ENCODE peak calls at places on chromosomes 11 and 22, in five cellular contexts. M is lower leg skin, Y is stomach, X is kidney, H is PC-3. P is an unnamed sample.

GRCh38 chr11:72821221-72821919 is 7.2 kb downstream of the ATG16L2 start:
- DNase-seq in M (peak), X (no peak), H (no peak), Y (peak), P (no peak)

GRCh38 chr11:65112551-65113360 is 1.1 kb downstream of the TM7SF2 start:
- DNase-seq in H (peak), X (peak), Y (peak), M (no peak), P (no peak)

GRCh38 chr22:50572965-50573364 is 5.3 kb downstream of the CPT1B start:
- DNase-seq in X (no peak), H (no peak), Y (no peak), M (no peak), P (no peak)

GRCh38 chr11:12167098-12167999 is 57.0 kb downstream of the MICAL2 start:
- DNase-seq in H (peak), M (peak), X (no peak), Y (no peak), P (no peak)

GRCh38 chr11:121870202-121871045 is 245.6 kb downstream of the BLID start:
- DNase-seq in X (no peak), Y (no peak), H (peak), M (no peak), P (no peak)

GRCh38 chr22:23565288-23565941 is 14.7 kb downstream of the IGLL1 start:
- DNase-seq in Y (no peak), H (no peak), X (peak), M (no peak), P (no peak)

GRCh38 chr11:127202105-127202504 is 201.5 kb upstream of the KIRREL3 start:
- DNase-seq in Y (no peak), H (no peak), M (no peak), X (no peak), P (no peak)

GRCh38 chr22:43110444-43110926 is at the start of gene BIK:
- DNase-seq in Y (peak), X (peak), H (peak), M (no peak), P (peak)

GRCh38 chr22:30872282-30873041 is 96.1 kb downstream of the MORC2 start:
- DNase-seq in M (peak), H (no peak), X (peak), Y (no peak), P (peak)

GRCh38 chr11:64094463-64095223 is 58.9 kb downstream of the FLRT1 start:
- DNase-seq in Y (no peak), H (peak), M (no peak), X (no peak), P (no peak)

GRCh38 chr11:1368216-1368615 is 21.5 kb upstream of the BRSK2 start:
- DNase-seq in M (no peak), X (no peak), Y (no peak), H (no peak), P (no peak)

GRCh38 chr22:45069925-45070324 is 60.1 kb upstream of the PHF21B start:
- DNase-seq in Y (no peak), H (peak), M (no peak), X (no peak), P (no peak)

GRCh38 chr11:124518900-124519541 is 24.4 kb downstream of the OR8B12 start:
- DNase-seq in H (no peak), X (no peak), Y (no peak), M (no peak), P (no peak)

GRCh38 chr11:86116386-86116726 is 47.5 kb upstream of the PICALM start:
- DNase-seq in Y (no peak), M (no peak), H (peak), X (no peak), P (no peak)

GRCh38 chr22:17057959-17058814 is 26.6 kb upstream of the IL17RA start:
- DNase-seq in Y (peak), H (peak), X (no peak), M (peak), P (peak)
- TF ChIP-seq CTCF in Y (peak), H (peak), X (peak), M (peak), P (peak)

DNA sequence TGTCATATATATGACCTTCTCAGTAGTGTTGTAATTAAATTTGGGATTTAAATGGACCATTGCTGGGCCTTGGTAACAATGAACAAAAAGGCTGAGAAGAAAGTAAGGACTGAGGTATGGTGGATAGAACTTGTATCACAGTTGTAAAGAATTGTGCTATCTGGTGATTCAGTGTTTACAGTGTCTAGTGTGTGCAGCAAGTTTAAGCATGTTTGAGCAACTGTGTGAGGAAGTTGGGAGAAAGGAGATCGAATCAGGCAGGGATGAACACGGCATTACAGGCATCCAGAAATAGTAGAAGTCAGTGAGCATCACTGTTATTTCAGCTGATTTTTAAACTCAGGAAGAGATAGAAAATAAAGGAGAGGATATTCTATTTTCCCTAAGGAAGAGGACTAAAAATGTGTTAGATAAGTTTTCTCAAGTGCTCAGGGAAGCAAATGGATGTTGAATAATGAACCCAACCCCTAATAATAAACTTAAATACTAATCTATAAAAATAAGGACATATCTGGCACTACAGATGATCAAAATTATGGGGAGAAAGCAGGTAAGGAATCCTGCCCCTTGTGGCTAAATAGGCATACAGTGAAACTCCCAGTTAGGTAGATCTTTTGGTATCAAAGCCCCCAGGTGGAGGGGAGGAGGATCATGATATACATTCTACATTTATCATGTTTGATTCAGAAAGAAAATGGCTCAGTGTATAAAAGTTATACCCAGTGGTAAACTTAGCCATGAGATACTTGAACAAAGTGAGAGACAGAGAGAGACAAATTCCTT is 361.0 kb upstream of the ANO3 start:
- DNase-seq in M (no peak), H (peak), X (no peak), Y (no peak), P (no peak)
- TF ChIP-seq CTCF in M (no peak), H (peak), X (no peak), Y (no peak), P (peak)

GRCh38 chr11:17471501-17471900 is 5.1 kb downstream of the ABCC8 start:
- DNase-seq in H (peak), M (no peak), X (no peak), Y (no peak), P (no peak)
- TF ChIP-seq CTCF in H (peak), M (no peak), X (no peak), Y (no peak), P (no peak)

GRCh38 chr11:13535819-13536218 is 40.0 kb upstream of the PTH start:
- DNase-seq in M (no peak), X (no peak), H (peak), Y (no peak), P (no peak)
- TF ChIP-seq CTCF in M (no peak), X (no peak), H (no peak), Y (no peak), P (no peak)

GRCh38 chr11:25039165-25039564 is 542.3 kb downstream of the LUZP2 start:
- DNase-seq in H (no peak), Y (no peak), X (peak), M (no peak), P (no peak)

GRCh38 chr11:25038131-25038530 is 541.3 kb downstream of the LUZP2 start:
- DNase-seq in H (no peak), Y (no peak), M (no peak), X (no peak), P (no peak)

DNA sequence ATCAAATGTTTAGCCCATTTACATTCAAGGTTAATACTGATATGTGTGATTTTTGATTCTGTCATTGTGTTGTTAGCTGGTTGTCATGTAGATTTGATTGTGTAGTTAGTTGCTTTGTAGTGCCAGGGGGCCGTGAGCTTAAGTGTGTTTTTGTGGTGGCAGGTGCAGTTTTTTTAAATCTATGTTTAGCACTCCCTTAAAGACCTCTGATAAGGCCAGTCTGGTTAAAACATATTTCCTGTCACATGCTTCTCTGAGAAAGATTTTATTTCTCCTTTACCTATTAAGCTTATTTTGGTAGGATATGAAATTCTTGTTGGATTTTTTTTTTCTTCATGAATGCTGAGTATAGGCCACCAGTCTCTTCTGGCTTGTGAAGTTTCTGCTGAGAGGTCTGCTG is 540.6 kb downstream of the LUZP2 start:
- DNase-seq in M (no peak), Y (no peak), X (no peak), H (no peak), P (no peak)
- TF ChIP-seq CTCF in M (no peak), Y (no peak), X (no peak), H (no peak), P (no peak)

GRCh38 chr22:16717699-16718558 is 107.3 kb downstream of the XKR3 start:
- DNase-seq in Y (no peak), M (no peak), H (no peak), X (no peak), P (no peak)
- TF ChIP-seq CTCF in Y (no peak), M (no peak), H (no peak), X (no peak), P (no peak)